ENCODE peak calls at places on chromosomes 3 and 15, in eight cellular contexts. S is adrenal gland, W is IMR-90, R is esophagus muscularis mucosa, X is A549, D is body of pancreas, E is heart left ventricle, V is ovary. P is an unnamed sample.
A peak's percentile ranks its signal among the peaks of the same experiment; 100 is the strongest.

GRCh38 chr3:105417538-105418289 is 51.0 kb downstream of the ALCAM start:
- DNase-seq in S (no peak), W (peak; percentile 52), R (no peak), X (no peak), D (no peak), E (no peak), V (no peak), P (no peak)

GRCh38 chr15:25706176-25706970 is 156.8 kb downstream of the ATP10A start:
- DNase-seq in S (no peak), W (no peak), R (no peak), X (no peak), D (no peak), E (no peak), V (no peak), P (no peak)

GRCh38 chr15:48505067-48505466 is 140.4 kb downstream of the FBN1 start:
- DNase-seq in S (no peak), W (no peak), R (no peak), X (no peak), D (no peak), E (no peak), V (no peak), P (no peak)

GRCh38 chr3:186239321-186239720 is 122.7 kb downstream of the DGKG start:
- DNase-seq in S (no peak), W (no peak), R (no peak), X (no peak), D (no peak), E (no peak), V (no peak), P (no peak)

GRCh38 chr15:62618432-62618831 is 424.1 kb upstream of the TPM1 start:
- DNase-seq in S (no peak), W (peak; percentile 94), R (no peak), X (no peak), D (no peak), E (no peak), V (no peak), P (peak; percentile 26)

GRCh38 chr3:142315083-142315482 is 89.7 kb upstream of the GK5 start:
- DNase-seq in S (no peak), W (peak; percentile 87), R (no peak), X (no peak), D (no peak), E (no peak), V (no peak), P (peak; percentile 25)

GRCh38 chr15:101799665-101800064 is 3.6 kb upstream of the OR4F6 start:
- DNase-seq in S (no peak), W (no peak), R (no peak), X (no peak), D (no peak), E (no peak), V (no peak), P (no peak)

GRCh38 chr3:53570086-53570485 is 75.7 kb downstream of the CACNA1D start:
- DNase-seq in S (no peak), W (no peak), R (no peak), X (no peak), D (no peak), E (no peak), V (no peak), P (no peak)

GRCh38 chr3:42656680-42657610 is 3.4 kb downstream of the ZBTB47 start:
- DNase-seq in S (no peak), W (no peak), R (peak; percentile 89), X (no peak), D (no peak), E (no peak), V (peak; percentile 21), P (no peak)

GRCh38 chr15:40291088-40291574 is 8.3 kb upstream of the ANKRD63 start:
- DNase-seq in S (peak; percentile 49), W (peak; percentile 49), R (no peak), X (peak; percentile 31), D (peak; percentile 46), E (no peak), V (peak; percentile 62), P (no peak)

GRCh38 chr3:194247350-194247740 is 103.8 kb downstream of the CPN2 start:
- DNase-seq in S (no peak), W (no peak), R (no peak), X (no peak), D (no peak), E (no peak), V (no peak), P (no peak)

GRCh38 chr3:151283907-151284461 is 5.6 kb upstream of the P2RY14 start:
- DNase-seq in S (no peak), W (peak; percentile 94), R (no peak), X (no peak), D (no peak), E (no peak), V (no peak), P (no peak)

DNA sequence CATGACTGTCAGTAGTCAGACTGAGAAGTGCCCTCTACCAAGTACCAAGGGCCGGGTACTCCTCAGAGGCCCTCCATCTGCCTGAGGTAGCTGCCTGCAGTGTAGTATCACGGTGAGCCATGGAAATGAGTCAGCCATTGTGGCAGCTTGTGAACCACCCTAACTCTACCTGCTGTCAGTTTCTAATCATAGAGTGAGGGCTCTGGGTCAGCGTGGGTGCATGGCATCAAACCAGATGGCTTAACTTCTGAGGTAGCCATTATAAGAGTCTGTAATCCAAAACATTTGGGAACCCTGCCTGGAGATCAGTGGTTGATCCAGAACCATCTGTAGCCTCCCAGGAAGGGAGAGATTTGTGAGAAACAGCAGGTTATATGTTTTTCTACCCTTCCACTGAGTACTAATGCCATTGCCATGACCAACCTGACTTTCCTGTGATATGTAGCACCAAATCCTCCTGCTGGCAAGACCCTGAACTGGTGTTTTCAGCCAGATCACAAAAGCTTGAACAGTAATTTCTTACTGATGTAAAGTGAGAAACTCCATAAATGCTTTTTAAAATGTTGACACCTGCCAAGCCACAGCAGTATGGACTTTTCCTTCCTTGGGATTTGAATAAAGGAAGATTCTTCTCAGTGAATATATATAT is 38.9 kb downstream of the ABHD2 start:
- DNase-seq in S (no peak), W (peak; percentile 29), R (no peak), X (no peak), D (peak; percentile 24), E (no peak), V (no peak), P (no peak)
- TF ChIP-seq POLR2A in S (no peak), W (no peak), R (no peak), X (no peak), D (no peak), E (no peak), V (no peak), P (no peak)

GRCh38 chr3:101674518-101674917 is 2.4 kb downstream of the ZBTB11 start:
- DNase-seq in S (no peak), W (no peak), R (no peak), X (no peak), D (no peak), E (no peak), V (no peak), P (no peak)

GRCh38 chr3:101676219-101676764 is 640 bp downstream of the ZBTB11 start:
- DNase-seq in S (peak; percentile 96), W (peak; percentile 96), R (peak; percentile 95), X (peak; percentile 82), D (peak; percentile 92), E (peak; percentile 98), V (peak; percentile 95), P (peak; percentile 84)

GRCh38 chr3:101677436-101678286 is 729 bp upstream of the ZBTB11 start:
- DNase-seq in S (peak; percentile 21), W (no peak), R (no peak), X (no peak), D (peak; percentile 35), E (no peak), V (peak; percentile 65), P (no peak)

GRCh38 chr3:101675709-101676218 is 1.2 kb downstream of the ZBTB11 start:
- DNase-seq in S (peak; percentile 59), W (no peak), R (no peak), X (no peak), D (peak; percentile 55), E (peak; percentile 68), V (peak; percentile 76), P (no peak)

GRCh38 chr3:101676765-101677435 is at the start of gene ZBTB11:
- DNase-seq in S (peak; percentile 100), W (peak; percentile 100), R (peak; percentile 100), X (peak; percentile 97), D (peak; percentile 100), E (peak; percentile 100), V (peak; percentile 100), P (peak; percentile 72)
- TF ChIP-seq POLR2A in S (peak; percentile 93), W (peak; percentile 42), R (peak; percentile 71), X (peak; percentile 60), D (peak; percentile 90), E (peak; percentile 73), V (peak; percentile 93), P (peak; percentile 72)

GRCh38 chr3:128621234-128621633 is 29.4 kb downstream of the RPN1 start:
- DNase-seq in S (no peak), W (no peak), R (no peak), X (no peak), D (no peak), E (no peak), V (no peak), P (no peak)

GRCh38 chr3:128617557-128618397 is 32.8 kb downstream of the RPN1 start:
- DNase-seq in S (peak; percentile 98), W (peak; percentile 93), R (peak; percentile 99), X (peak; percentile 90), D (peak; percentile 98), E (peak; percentile 99), V (peak; percentile 98), P (peak; percentile 74)

GRCh38 chr3:128620268-128620691 is 30.3 kb downstream of the RPN1 start:
- DNase-seq in S (no peak), W (no peak), R (no peak), X (no peak), D (no peak), E (no peak), V (no peak), P (no peak)

GRCh38 chr3:128618398-128618726 is 32.3 kb downstream of the RPN1 start:
- DNase-seq in S (no peak), W (no peak), R (no peak), X (no peak), D (no peak), E (no peak), V (no peak), P (no peak)

GRCh38 chr3:128619146-128619890 is 31.3 kb downstream of the RPN1 start:
- DNase-seq in S (peak; percentile 23), W (peak; percentile 96), R (no peak), X (no peak), D (no peak), E (no peak), V (no peak), P (peak; percentile 74)
- TF ChIP-seq POLR2A in S (no peak), W (no peak), R (no peak), X (no peak), D (no peak), E (no peak), V (no peak), P (no peak)

DNA sequence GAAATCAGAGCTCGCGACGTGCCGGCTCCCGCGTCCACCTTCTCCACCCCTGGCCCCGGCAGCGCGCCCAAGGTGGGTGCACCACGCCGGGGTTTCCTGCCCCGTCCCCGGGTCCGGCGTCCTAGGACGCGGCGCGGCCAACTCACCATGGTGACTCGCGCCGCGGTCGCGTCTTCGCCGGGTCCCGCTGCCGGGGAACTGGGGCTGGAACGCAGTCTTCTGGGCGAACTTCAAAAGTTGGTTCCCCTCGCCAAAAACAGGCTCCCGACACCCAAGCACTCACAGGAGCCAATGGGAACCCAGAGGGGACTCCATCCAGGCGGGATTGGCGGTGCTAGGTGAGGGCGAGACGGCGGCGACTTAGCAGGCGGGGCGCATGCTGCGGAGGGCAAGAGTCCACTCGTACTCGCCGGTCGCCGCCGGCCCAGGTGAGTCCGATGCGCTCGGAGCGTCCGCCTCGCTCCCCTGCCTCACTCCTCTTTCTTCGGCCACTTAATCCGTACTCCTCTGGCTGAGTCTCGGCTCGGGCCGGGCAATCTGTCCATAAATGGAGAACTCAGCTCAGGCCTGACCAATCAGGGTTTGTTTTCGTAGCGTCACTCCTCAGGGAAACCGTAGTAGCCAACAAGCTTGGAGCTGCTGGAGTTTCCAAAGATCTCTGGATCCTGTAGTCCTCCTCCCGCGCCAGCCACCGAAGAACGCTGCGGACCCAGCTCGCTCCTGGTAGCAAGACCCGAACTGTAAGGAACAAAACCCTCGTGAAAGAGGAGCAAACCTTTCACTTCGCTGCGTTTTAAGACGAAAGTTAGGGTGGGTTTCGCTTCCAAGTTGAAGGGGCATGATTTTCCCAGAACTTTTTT is at the start of gene MYO1E:
- DNase-seq in S (peak; percentile 94), W (peak; percentile 97), R (peak; percentile 96), X (peak; percentile 100), D (peak; percentile 88), E (peak; percentile 88), V (peak; percentile 86), P (peak; percentile 88)
- TF ChIP-seq POLR2A in S (peak; percentile 91), W (peak; percentile 88), R (no peak), X (peak; percentile 98), D (peak; percentile 98), E (peak; percentile 96), V (peak; percentile 89), P (peak; percentile 89)

P was measured in H54.